ENCODE peak calls at places on chromosomes 16 and 17, in six cellular contexts. U, B, M, X, J and W are unnamed samples.

GRCh38 chr16:55728797-55729196 is 73.0 kb downstream of the SLC6A2 start:
- DNase-seq in U (peak), B (no peak), M (no peak), X (no peak), J (no peak), W (no peak)

GRCh38 chr16:71343078-71343477 is 15.4 kb upstream of the CALB2 start:
- DNase-seq in U (no peak), B (no peak), M (no peak), X (no peak), J (no peak), W (no peak)

GRCh38 chr16:72889616-72890235 is 158.2 kb downstream of the ZFHX3 start:
- DNase-seq in U (no peak), B (no peak), M (no peak), X (no peak), J (no peak), W (no peak)

GRCh38 chr17:43728081-43728480 is 30.5 kb downstream of the SOST start:
- DNase-seq in U (no peak), B (no peak), M (no peak), X (no peak), J (no peak), W (no peak)

GRCh38 chr17:82252511-82253178 is 20.9 kb downstream of the CSNK1D start:
- DNase-seq in U (no peak), B (no peak), M (no peak), X (no peak), J (no peak), W (no peak)

GRCh38 chr17:49944451-49944850 is 24.5 kb upstream of the DLX4 start:
- DNase-seq in U (no peak), B (no peak), M (no peak), X (no peak), J (no peak), W (no peak)

GRCh38 chr16:22192261-22193133 is 13.6 kb upstream of the EEF2K start:
- DNase-seq in U (peak), B (peak), M (peak), X (peak), J (peak), W (peak)

GRCh38 chr16:69105501-69106361 is at the start of gene HAS3:
- DNase-seq in U (no peak), B (peak), M (no peak), X (peak), J (peak), W (peak)

GRCh38 chr17:57943140-57943539 is 12.1 kb downstream of the CUEDC1 start:
- DNase-seq in U (no peak), B (no peak), M (no peak), X (no peak), J (no peak), W (no peak)

GRCh38 chr16:50469121-50469743 is 79.0 kb upstream of the NKD1 start:
- DNase-seq in U (peak), B (no peak), M (no peak), X (no peak), J (no peak), W (no peak)

GRCh38 chr16:11152205-11152604 is 103.8 kb downstream of the SOCS1 start:
- DNase-seq in U (no peak), B (no peak), M (peak), X (no peak), J (no peak), W (no peak)

GRCh38 chr16:68866933-68867332 is 23.6 kb downstream of the TANGO6 start:
- DNase-seq in U (no peak), B (no peak), M (no peak), X (peak), J (no peak), W (peak)

GRCh38 chr17:74085434-74085833 is 118.0 kb upstream of the RPL38 start:
- DNase-seq in U (no peak), B (no peak), M (no peak), X (peak), J (no peak), W (no peak)
- TF ChIP-seq CTCF in U (no peak), B (no peak), M (no peak), X (peak), J (no peak), W (no peak)

DNA sequence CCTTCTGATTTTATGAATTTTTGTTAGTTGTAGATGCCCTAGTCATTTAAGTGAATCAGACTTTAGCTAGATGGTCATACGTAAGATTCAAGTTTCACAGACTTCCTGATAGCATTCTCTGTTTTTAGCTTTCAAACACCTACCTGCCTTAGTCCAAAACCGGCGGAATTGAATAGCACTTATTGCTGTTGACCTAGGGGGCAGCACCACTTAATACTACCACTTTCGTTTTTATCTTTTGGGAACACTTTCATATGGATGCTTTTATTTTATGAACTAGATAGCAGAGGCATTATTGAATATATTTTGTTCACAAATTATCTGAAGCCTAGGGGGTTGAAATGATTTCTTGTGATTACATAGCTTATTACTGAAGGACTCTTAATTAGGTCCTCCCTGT is 31.5 kb downstream of the TADA2A start:
- DNase-seq in U (no peak), B (no peak), M (no peak), X (no peak), J (no peak), W (no peak)
- TF ChIP-seq CTCF in U (no peak), B (no peak), M (no peak), X (no peak), J (no peak), W (no peak)

DNA sequence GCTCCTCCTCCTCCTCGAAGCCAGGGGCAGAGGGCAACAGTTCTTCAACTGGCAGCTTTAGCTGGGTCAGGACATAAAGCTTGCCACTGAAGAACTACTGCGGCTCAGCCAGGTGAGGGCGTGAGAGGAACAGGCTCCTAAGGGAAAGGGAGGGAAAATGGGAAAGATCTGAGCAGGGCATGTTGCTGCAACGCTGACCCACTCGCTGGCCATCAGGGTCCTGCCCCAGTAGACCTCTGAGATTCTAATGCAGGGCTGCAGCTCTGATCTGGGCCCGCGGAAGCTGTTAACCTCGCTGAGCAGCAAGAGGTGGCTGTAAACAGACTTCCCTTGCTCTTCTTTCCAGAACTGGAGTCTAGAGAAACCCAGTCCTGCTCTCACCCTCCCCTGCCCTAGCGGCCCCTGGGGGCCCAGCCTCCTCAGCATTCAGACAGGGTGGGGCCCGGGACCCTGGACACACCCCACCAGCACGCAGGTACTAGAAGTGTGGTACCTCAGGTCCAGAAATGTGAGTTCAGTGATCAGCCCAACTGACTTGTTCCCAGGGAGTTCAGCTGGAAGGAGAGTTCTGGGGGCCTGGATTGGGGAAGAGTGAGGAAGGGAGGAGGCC is 3.8 kb upstream of the TLCD2 start:
- DNase-seq in U (peak), B (peak), M (no peak), X (no peak), J (peak), W (no peak)
- TF ChIP-seq CTCF in U (no peak), B (no peak), M (no peak), X (peak), J (peak), W (peak)

GRCh38 chr16:2236362-2237075 is at the start of gene DNASE1L2:
- DNase-seq in U (no peak), B (no peak), M (no peak), X (no peak), J (no peak), W (no peak)
- TF ChIP-seq CTCF in U (no peak), B (no peak), M (no peak), X (no peak), J (no peak), W (no peak)

GRCh38 chr17:40442392-40443195 is 656 bp upstream of the IGFBP4 start:
- DNase-seq in U (no peak), B (peak), M (no peak), X (no peak), J (no peak), W (no peak)

GRCh38 chr17:40445769-40446468 is 2.7 kb downstream of the IGFBP4 start:
- DNase-seq in U (no peak), B (no peak), M (no peak), X (no peak), J (no peak), W (no peak)

GRCh38 chr17:40440166-40440565 is 3.1 kb upstream of the IGFBP4 start:
- DNase-seq in U (no peak), B (no peak), M (no peak), X (no peak), J (no peak), W (no peak)

GRCh38 chr17:40443988-40444899 is 994 bp downstream of the IGFBP4 start:
- DNase-seq in U (no peak), B (no peak), M (no peak), X (no peak), J (no peak), W (no peak)

GRCh38 chr17:40443196-40443987 is at the start of gene IGFBP4:
- DNase-seq in U (peak), B (peak), M (peak), X (peak), J (peak), W (peak)
- TF ChIP-seq CTCF in U (no peak), B (peak), M (peak), X (peak), J (peak), W (peak)

GRCh38 chr16:19884611-19885455 is at the start of gene GPRC5B:
- DNase-seq in U (peak), B (peak), M (peak), X (peak), J (peak), W (peak)
- TF ChIP-seq CTCF in U (no peak), B (no peak), M (peak), X (no peak), J (peak), W (peak)

GRCh38 chr17:28407130-28407973 is 1.3 kb upstream of the SLC46A1 start:
- DNase-seq in U (no peak), B (no peak), M (no peak), X (no peak), J (no peak), W (no peak)
- TF ChIP-seq CTCF in U (no peak), B (no peak), M (no peak), X (no peak), J (no peak), W (no peak)